ENCODE peak calls at places on chromosomes 16 and 17, in four cellular contexts. H, Y, L and E are unnamed samples.

GRCh38 chr17:80504671-80505413 is 28.4 kb upstream of the NPTX1 start:
- DNase-seq in H (no peak), Y (no peak), L (no peak), E (no peak)

GRCh38 chr16:4052801-4053662 is 63.2 kb downstream of the ADCY9 start:
- DNase-seq in H (peak), Y (peak), L (peak), E (peak)

GRCh38 chr17:46262271-46262670 is 32.7 kb upstream of the LRRC37A start:
- DNase-seq in H (no peak), Y (no peak), L (no peak), E (no peak)

GRCh38 chr16:79390481-79391051 is 210.0 kb downstream of the MAF start:
- DNase-seq in H (no peak), Y (no peak), L (no peak), E (no peak)

GRCh38 chr17:40557531-40558299 is 7.6 kb downstream of the CCR7 start:
- DNase-seq in H (peak), Y (no peak), L (no peak), E (peak)

GRCh38 chr17:66730497-66730923 is 104.4 kb upstream of the CACNG5 start:
- DNase-seq in H (no peak), Y (no peak), L (no peak), E (no peak)

GRCh38 chr16:53756329-53756996 is 52.5 kb downstream of the FTO start:
- DNase-seq in H (no peak), Y (no peak), L (no peak), E (no peak)

GRCh38 chr17:40362696-40363479 is 1.6 kb downstream of the GJD3 start:
- DNase-seq in H (peak), Y (peak), L (peak), E (peak)

GRCh38 chr17:15944720-15945492 is at the start of gene ADORA2B:
- DNase-seq in H (peak), Y (peak), L (peak), E (peak)

GRCh38 chr16:65312071-65312470 is 190.2 kb upstream of the CDH11 start:
- DNase-seq in H (no peak), Y (no peak), L (no peak), E (no peak)

GRCh38 chr16:1458336-1458976 is 14.1 kb upstream of the CCDC154 start:
- DNase-seq in H (peak), Y (no peak), L (no peak), E (no peak)

GRCh38 chr16:78655481-78656114 is 556.1 kb downstream of the WWOX start:
- DNase-seq in H (no peak), Y (no peak), L (no peak), E (no peak)

GRCh38 chr17:74210191-74211140 is 2.9 kb upstream of the TTYH2 start:
- DNase-seq in H (peak), Y (peak), L (peak), E (peak)

GRCh38 chr17:66514227-66514806 is 211.9 kb downstream of the PRKCA start:
- DNase-seq in H (no peak), Y (no peak), L (no peak), E (no peak)

GRCh38 chr16:29784901-29785500 is 5.5 kb upstream of the KIF22 start:
- DNase-seq in H (peak), Y (peak), L (peak), E (peak)

GRCh38 chr17:71118039-71118438 is 948.7 kb downstream of the KCNJ2 start:
- DNase-seq in H (no peak), Y (no peak), L (no peak), E (no peak)

GRCh38 chr16:82384897-82385296 is 214.9 kb upstream of the MPHOSPH6 start:
- DNase-seq in H (no peak), Y (no peak), L (no peak), E (no peak)

GRCh38 chr17:38352245-38353083 is 820 bp downstream of the SOCS7 start:
- DNase-seq in H (peak), Y (peak), L (peak), E (peak)

GRCh38 chr17:72683506-72684404 is 408.7 kb downstream of the SLC39A11 start:
- DNase-seq in H (no peak), Y (no peak), L (no peak), E (no peak)

GRCh38 chr17:82743344-82744219 is 8.2 kb downstream of the FN3K start:
- DNase-seq in H (peak), Y (peak), L (no peak), E (no peak)

GRCh38 chr16:12728471-12728870 is 75.2 kb downstream of the CPPED1 start:
- DNase-seq in H (no peak), Y (no peak), L (no peak), E (no peak)

GRCh38 chr16:4609200-4610010 is 5.3 kb downstream of the UBALD1 start:
- DNase-seq in H (peak), Y (no peak), L (no peak), E (peak)

GRCh38 chr17:8337802-8338744 is 1.6 kb upstream of the ODF4 start:
- DNase-seq in H (no peak), Y (no peak), L (no peak), E (no peak)

GRCh38 chr16:56312556-56312955 is 112.8 kb downstream of the AMFR start:
- DNase-seq in H (no peak), Y (no peak), L (no peak), E (peak)

GRCh38 chr17:64938925-64939474 is 19.7 kb upstream of the LRRC37A3 start:
- DNase-seq in H (no peak), Y (peak), L (peak), E (peak)

GRCh38 chr17:4485676-4486646 is 12.7 kb upstream of the SPNS2 start:
- DNase-seq in H (no peak), Y (no peak), L (no peak), E (peak)

GRCh38 chr17:59706900-59707181 is 389 bp downstream of the PTRH2 start:
- DNase-seq in H (no peak), Y (no peak), L (no peak), E (no peak)

GRCh38 chr17:27511154-27511553 is 54.9 kb downstream of the KSR1 start:
- DNase-seq in H (peak), Y (no peak), L (no peak), E (no peak)

GRCh38 chr16:31108794-31109558 is 790 bp downstream of the BCKDK start:
- DNase-seq in H (no peak), Y (no peak), L (no peak), E (no peak)

GRCh38 chr16:31107465-31107867 is 720 bp upstream of the BCKDK start:
- DNase-seq in H (no peak), Y (no peak), L (no peak), E (no peak)

GRCh38 chr16:31108035-31108793 is at the start of gene BCKDK:
- DNase-seq in H (peak), Y (peak), L (peak), E (peak)

GRCh38 chr16:31106509-31107464 is 1.4 kb upstream of the BCKDK start:
- DNase-seq in H (no peak), Y (no peak), L (no peak), E (no peak)

GRCh38 chr16:31105677-31106213 is 2.4 kb upstream of the BCKDK start:
- DNase-seq in H (peak), Y (peak), L (peak), E (peak)
- H3K27ac ChIP-seq in H (peak), Y (peak), L (peak), E (peak)

GRCh38 chr16:70380919-70381603 is 34.4 kb downstream of the DDX19A start:
- DNase-seq in H (peak), Y (peak), L (peak), E (peak)
- TF ChIP-seq CTCF in H (no peak), Y (peak), L (no peak), E (no peak)

GRCh38 chr16:52235186-52235585 is 311.8 kb downstream of the TOX3 start:
- DNase-seq in H (no peak), Y (no peak), L (no peak), E (no peak)

GRCh38 chr16:52238710-52239109 is 308.2 kb downstream of the TOX3 start:
- DNase-seq in H (no peak), Y (no peak), L (no peak), E (no peak)

DNA sequence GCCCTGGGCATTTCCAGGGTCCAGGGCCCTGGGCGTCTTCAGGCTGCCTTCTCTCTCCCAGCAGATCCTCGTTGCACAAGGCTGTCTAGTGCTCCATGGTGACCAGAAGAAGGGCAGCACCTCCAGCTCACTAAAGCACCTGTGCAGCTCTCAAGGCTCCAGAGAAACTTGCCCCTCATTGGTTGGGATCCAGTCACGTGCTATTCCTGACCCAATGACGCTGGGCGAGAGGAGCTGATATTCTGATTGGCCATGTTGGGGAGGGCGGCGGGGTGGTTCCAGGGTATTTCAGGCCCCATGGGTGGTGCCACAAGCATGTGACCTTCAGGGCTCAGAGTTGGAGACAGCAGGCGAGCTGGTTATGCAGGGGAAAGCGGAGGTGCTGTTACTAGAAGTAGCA is 309.1 kb downstream of the TOX3 start:
- DNase-seq in H (peak), Y (no peak), L (peak), E (no peak)
- H3K27ac ChIP-seq in H (no peak), Y (no peak), L (no peak), E (no peak)

DNA sequence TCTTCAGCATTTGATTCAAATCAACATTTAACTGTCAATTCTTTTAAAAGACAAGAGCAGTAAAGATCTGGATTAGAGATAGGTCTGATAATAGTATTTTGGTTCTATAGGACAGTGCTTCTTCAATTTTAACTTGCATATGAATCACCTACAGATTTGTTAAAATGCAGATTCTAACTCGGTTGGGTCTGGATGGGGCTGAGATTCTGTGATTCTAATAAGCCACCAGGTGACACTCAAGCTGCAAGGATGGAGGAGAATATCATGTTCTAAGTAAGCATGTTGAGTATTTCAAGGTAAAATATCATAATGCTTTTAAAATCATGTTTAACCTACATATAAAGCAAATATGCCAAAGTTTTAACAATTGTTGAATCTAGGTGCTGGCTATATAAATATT is 15.8 kb downstream of the TSPOAP1 start:
- DNase-seq in H (no peak), Y (no peak), L (no peak), E (no peak)
- TF ChIP-seq CTCF in H (no peak), Y (no peak), L (no peak), E (no peak)

GRCh38 chr17:75776399-75777242 is 8.0 kb upstream of the UNK start:
- DNase-seq in H (no peak), Y (no peak), L (no peak), E (peak)

GRCh38 chr17:75773808-75774470 is 8.9 kb upstream of the GALK1 start:
- DNase-seq in H (peak), Y (no peak), L (no peak), E (peak)

GRCh38 chr17:75773121-75773807 is 8.3 kb upstream of the GALK1 start:
- DNase-seq in H (peak), Y (no peak), L (no peak), E (peak)

GRCh38 chr17:75774988-75775668 is 9.5 kb upstream of the UNK start:
- DNase-seq in H (no peak), Y (no peak), L (no peak), E (peak)

GRCh38 chr17:75774471-75774987 is 9.5 kb upstream of the GALK1 start:
- DNase-seq in H (no peak), Y (no peak), L (no peak), E (peak)
- H3K27ac ChIP-seq in H (no peak), Y (no peak), L (no peak), E (peak)

GRCh38 chr17:81701288-81702071 is 1.7 kb upstream of the MRPL12 start:
- DNase-seq in H (no peak), Y (no peak), L (no peak), E (peak)
- TF ChIP-seq CTCF in H (no peak), Y (no peak), L (no peak), E (no peak)

GRCh38 chr17:77887110-77887463 is 71.4 kb upstream of the TNRC6C start:
- DNase-seq in H (no peak), Y (no peak), L (no peak), E (peak)
- H3K27ac ChIP-seq in H (peak), Y (no peak), L (no peak), E (peak)

GRCh38 chr16:70697601-70698170 is 11.8 kb upstream of the MTSS2 start:
- DNase-seq in H (no peak), Y (no peak), L (no peak), E (no peak)
- TF ChIP-seq CTCF in H (no peak), Y (no peak), L (no peak), E (no peak)